ENCODE peak calls at places on chromosomes 16 and 17, in ten cellular contexts. I is endothelial cell of umbilical vein; A is GM12865; Z is tibial artery; H is mammary epithelial cell; M is GM10248; P is neural progenitor cell; T is BE2C; D is activated CD8-positive, alpha-beta T cell treated with anti-CD3 and anti-CD28 coated beads for 36 hours; L is IMR-90. Q is an unnamed sample.

GRCh38 chr16:19746561-19746960 is 28.5 kb downstream of the IQCK start:
- DNase-seq in L (no peak), I (peak), P (peak), D (no peak), T (peak), M (no peak), A (no peak), H (no peak), Z (no peak), Q (no peak)

GRCh38 chr16:83983491-83983890 is 15.4 kb downstream of the NECAB2 start:
- DNase-seq in L (no peak), I (no peak), H (no peak), Z (no peak), M (no peak), D (no peak), T (no peak), P (no peak), A (no peak), Q (no peak)

GRCh38 chr17:28008526-28008925 is 34.0 kb upstream of the NLK start:
- DNase-seq in D (peak), M (no peak), L (peak), Z (no peak), H (peak), T (no peak), A (peak), P (peak), I (peak), Q (peak)

GRCh38 chr16:64290461-64290860 is 831.4 kb downstream of the CDH11 start:
- DNase-seq in I (no peak), P (no peak), A (no peak), L (no peak), H (no peak), T (no peak), Z (no peak), M (no peak), D (no peak), Q (no peak)

GRCh38 chr17:56810846-56811775 is 22.6 kb downstream of the C17orf67 start:
- DNase-seq in A (no peak), D (no peak), P (peak), M (no peak), Z (no peak), I (no peak), H (no peak), T (no peak), L (no peak), Q (no peak)

GRCh38 chr17:22310717-22311686 is 618.7 kb downstream of the KCNJ18 start:
- DNase-seq in Z (no peak), L (no peak), A (no peak), D (no peak), H (no peak), M (no peak), P (no peak), T (peak), I (no peak), Q (no peak)

GRCh38 chr17:45888392-45888791 is 6.0 kb upstream of the MAPT start:
- DNase-seq in Z (no peak), L (no peak), A (no peak), T (no peak), P (no peak), M (no peak), H (no peak), I (no peak), D (peak), Q (no peak)

GRCh38 chr17:44451016-44451415 is 52.2 kb downstream of the GPATCH8 start:
- DNase-seq in I (no peak), P (no peak), A (no peak), T (no peak), D (no peak), H (peak), L (no peak), M (no peak), Z (no peak), Q (no peak)

GRCh38 chr17:73292031-73292531 is 19.7 kb downstream of the CDC42EP4 start:
- DNase-seq in L (peak), T (no peak), D (no peak), M (no peak), P (no peak), I (peak), H (peak), Z (peak), A (no peak), Q (peak)

GRCh38 chr17:50763716-50764450 is 3.4 kb downstream of the ANKRD40CL start:
- DNase-seq in M (no peak), Z (no peak), A (no peak), L (no peak), I (no peak), T (no peak), H (no peak), D (no peak), P (no peak), Q (no peak)

GRCh38 chr16:86476956-86477530 is 33.3 kb upstream of the FOXF1 start:
- DNase-seq in T (no peak), P (no peak), I (peak), Z (no peak), L (no peak), A (no peak), M (no peak), D (no peak), H (no peak), Q (no peak)

GRCh38 chr17:7224661-7225111 is 4.9 kb downstream of the ACADVL start:
- DNase-seq in A (no peak), L (no peak), I (no peak), H (no peak), T (no peak), Z (no peak), M (no peak), D (no peak), P (no peak), Q (no peak)

GRCh38 chr16:18059089-18059488 is 277.4 kb downstream of the NPIPA8 start:
- DNase-seq in M (no peak), D (no peak), A (no peak), P (no peak), I (no peak), Z (no peak), H (no peak), T (no peak), L (no peak), Q (no peak)

GRCh38 chr17:7014995-7015586 is 2.7 kb downstream of the RNASEK start:
- DNase-seq in I (no peak), A (peak), T (no peak), D (peak), P (peak), Z (no peak), M (peak), L (peak), H (peak), Q (peak)

GRCh38 chr17:43069368-43069898 is 44.4 kb downstream of the RND2 start:
- DNase-seq in D (no peak), H (no peak), A (no peak), Z (no peak), P (no peak), M (no peak), T (no peak), I (no peak), L (no peak), Q (no peak)

GRCh38 chr17:67217446-67217845 is 27.6 kb downstream of the HELZ start:
- DNase-seq in Z (no peak), P (no peak), D (no peak), A (no peak), T (no peak), H (no peak), I (no peak), M (no peak), L (no peak), Q (no peak)

GRCh38 chr17:17782425-17783120 is 54.2 kb downstream of the SREBF1 start:
- DNase-seq in L (no peak), T (no peak), I (no peak), D (peak), Z (no peak), A (peak), M (peak), P (peak), H (no peak), Q (no peak)

GRCh38 chr17:17784599-17785264 is 52.1 kb downstream of the SREBF1 start:
- DNase-seq in A (peak), M (no peak), P (peak), I (no peak), L (no peak), Z (no peak), D (peak), H (no peak), T (peak), Q (no peak)

GRCh38 chr17:17781591-17782424 is 55.0 kb downstream of the SREBF1 start:
- DNase-seq in T (peak), H (no peak), M (peak), L (peak), Z (peak), A (no peak), I (peak), P (peak), D (peak), Q (peak)

GRCh38 chr17:17783825-17784598 is 52.8 kb downstream of the SREBF1 start:
- DNase-seq in Z (peak), H (no peak), I (peak), T (peak), L (no peak), A (peak), P (peak), M (no peak), D (peak), Q (no peak)

DNA sequence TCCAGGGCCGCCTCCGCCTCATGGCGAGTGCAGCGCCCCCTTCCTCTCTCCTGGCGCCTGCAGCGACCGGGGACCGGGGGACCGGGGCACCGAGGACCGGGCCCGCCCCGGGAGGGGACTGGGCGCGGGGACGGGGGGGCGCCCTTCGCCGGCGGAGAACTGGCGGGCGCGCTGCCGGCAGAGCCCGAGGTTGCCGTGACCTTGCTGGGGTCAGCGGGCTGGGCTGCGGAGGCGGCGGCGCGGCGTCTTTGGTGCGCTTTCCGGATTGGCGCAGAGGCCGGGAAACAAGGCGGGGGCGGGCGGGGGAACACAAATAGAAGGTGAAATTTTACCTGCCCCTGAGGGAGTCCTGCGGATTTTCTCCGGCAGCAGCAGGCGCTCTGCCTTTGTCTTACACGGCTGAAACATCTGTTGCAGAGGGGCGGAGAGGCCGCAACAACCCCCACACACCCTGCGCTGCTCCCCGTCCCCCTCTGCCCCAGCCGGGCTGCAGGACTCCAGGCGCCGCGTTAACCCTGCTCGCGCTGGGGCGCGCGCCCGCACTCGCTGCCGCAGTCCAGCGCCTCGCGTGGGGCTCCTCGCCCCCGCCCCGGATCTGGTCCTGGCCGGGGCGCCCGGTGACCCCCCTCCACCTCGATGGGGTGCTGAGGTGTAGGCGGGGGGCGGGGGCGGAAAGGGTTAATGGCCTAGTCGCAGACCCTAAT is 53.5 kb downstream of the SREBF1 start:
- DNase-seq in L (no peak), T (peak), A (peak), D (peak), I (peak), M (peak), H (peak), P (peak), Z (no peak), Q (no peak)
- TF ChIP-seq CTCF in L (no peak), T (peak), A (peak), D (peak), I (no peak), M (peak), H (peak), P (peak), Z (no peak), Q (peak)

GRCh38 chr16:15778999-15779614 is 77.7 kb downstream of the MYH11 start:
- DNase-seq in A (no peak), Z (no peak), L (no peak), D (no peak), I (no peak), H (no peak), P (no peak), T (no peak), M (no peak), Q (no peak)

GRCh38 chr16:15776572-15776971 is 80.3 kb downstream of the MYH11 start:
- DNase-seq in I (no peak), D (no peak), A (no peak), T (no peak), M (no peak), L (no peak), P (no peak), Z (no peak), H (no peak), Q (no peak)

GRCh38 chr16:15775663-15776304 is 81.0 kb downstream of the MYH11 start:
- DNase-seq in M (no peak), I (no peak), L (peak), A (no peak), D (no peak), P (no peak), H (peak), Z (no peak), T (no peak), Q (peak)

GRCh38 chr16:15778204-15778743 is 78.6 kb downstream of the MYH11 start:
- DNase-seq in L (no peak), D (no peak), Z (no peak), T (no peak), I (no peak), M (no peak), P (no peak), H (no peak), A (no peak), Q (no peak)

GRCh38 chr16:15777533-15778203 is 79.2 kb downstream of the MYH11 start:
- DNase-seq in T (peak), P (peak), Z (no peak), I (peak), H (peak), M (peak), A (peak), L (peak), D (peak), Q (peak)
- TF ChIP-seq CTCF in T (peak), P (peak), Z (no peak), I (peak), H (peak), M (peak), A (peak), L (peak), D (peak), Q (peak)

GRCh38 chr16:52861614-52862022 is 191.1 kb downstream of the CHD9NB start:
- DNase-seq in A (no peak), D (no peak), H (peak), T (peak), L (no peak), P (peak), M (no peak), I (no peak), Z (no peak), Q (no peak)
- TF ChIP-seq CTCF in A (no peak), D (no peak), H (peak), T (peak), L (peak), P (peak), M (no peak), I (no peak), Z (no peak), Q (peak)

DNA sequence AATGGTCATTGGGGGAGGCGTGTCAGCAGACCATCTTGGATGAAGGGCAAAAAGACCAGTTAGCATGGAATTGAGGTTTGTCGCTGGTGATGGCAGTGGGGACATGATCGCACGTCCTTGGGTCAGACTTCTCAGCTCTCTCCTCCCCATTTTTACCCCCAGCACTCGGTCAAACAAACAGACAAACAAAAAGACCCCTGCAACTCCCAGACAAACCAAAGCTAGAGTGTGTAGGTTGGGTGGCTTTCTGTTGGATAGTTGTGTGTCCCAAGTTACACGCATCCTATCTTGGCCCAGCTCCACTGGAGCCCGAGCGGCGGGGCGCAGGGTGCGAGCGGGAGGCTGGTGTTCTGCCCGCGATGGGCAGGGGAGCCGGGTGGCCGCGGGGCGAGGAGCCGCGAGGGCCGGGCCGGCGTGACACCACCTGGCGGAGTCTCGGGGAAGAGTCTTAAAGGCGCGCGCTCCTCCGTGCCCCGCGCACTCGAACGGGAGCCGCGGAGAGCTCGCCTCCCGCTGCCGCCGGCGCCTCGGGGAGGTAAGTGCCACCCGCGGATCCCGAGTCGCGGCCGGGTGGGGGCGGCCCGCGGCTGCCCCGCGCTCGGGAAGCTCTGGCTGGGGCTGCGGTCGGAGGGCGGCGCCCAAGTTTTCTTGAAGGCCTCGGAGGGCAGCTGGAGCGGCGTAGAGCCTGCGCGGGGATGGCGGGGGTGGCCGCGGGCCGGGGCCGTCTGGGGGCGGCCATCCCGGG is 18.5 kb upstream of the NTN1 start:
- DNase-seq in I (no peak), M (peak), D (peak), L (no peak), P (peak), A (peak), T (no peak), H (peak), Z (no peak), Q (no peak)
- TF ChIP-seq CTCF in I (no peak), M (peak), D (peak), L (no peak), P (peak), A (peak), T (no peak), H (no peak), Z (peak), Q (no peak)

DNA sequence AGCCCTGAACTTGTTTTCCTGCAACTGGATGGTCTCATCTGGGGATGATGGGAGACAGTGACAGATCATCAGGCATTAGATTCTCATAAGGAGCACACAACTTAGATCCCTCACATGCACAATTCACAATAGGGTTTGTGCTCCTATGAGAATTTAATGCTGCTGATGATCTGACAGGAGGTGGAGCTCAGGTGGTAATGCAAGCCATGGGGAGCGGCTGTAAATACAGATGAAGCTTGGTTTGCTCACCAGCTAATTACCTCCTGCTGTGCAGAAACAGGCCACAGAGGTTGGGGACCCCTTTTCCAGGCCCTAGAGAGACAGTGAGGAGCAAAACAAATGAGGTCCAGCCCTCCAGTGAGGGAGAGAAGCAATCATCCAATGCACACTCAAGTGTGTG is 168.6 kb downstream of the RGS9 start:
- DNase-seq in D (no peak), H (no peak), M (no peak), L (no peak), Z (no peak), T (no peak), I (no peak), P (no peak), A (no peak), Q (no peak)
- TF ChIP-seq CTCF in D (no peak), H (no peak), M (no peak), L (no peak), Z (no peak), T (no peak), I (no peak), P (no peak), A (no peak), Q (no peak)

DNA sequence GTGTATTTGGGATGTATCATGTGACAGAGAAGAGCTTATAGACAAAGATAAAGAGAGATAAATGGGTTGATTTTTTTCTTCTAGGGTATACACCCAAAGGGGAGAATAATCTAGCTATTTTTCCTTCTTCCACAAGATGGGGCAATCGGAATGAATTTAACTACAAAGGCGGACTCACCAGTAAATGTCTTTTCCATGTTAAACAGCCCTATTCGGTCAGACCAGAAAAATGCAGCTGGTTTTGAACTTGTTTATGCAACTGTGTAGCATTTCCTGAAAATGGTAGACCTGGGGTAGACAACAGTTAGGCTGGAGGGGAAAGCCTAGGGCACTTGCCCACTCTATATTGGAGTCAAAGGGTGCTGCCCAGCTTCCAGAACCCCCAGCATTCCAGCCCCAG is 477.1 kb downstream of the TOX3 start:
- DNase-seq in A (no peak), M (no peak), I (no peak), T (no peak), P (peak), D (no peak), Z (no peak), L (peak), H (peak), Q (peak)
- TF ChIP-seq CTCF in A (no peak), M (no peak), I (no peak), T (peak), P (peak), D (no peak), Z (no peak), L (peak), H (peak), Q (peak)

DNA sequence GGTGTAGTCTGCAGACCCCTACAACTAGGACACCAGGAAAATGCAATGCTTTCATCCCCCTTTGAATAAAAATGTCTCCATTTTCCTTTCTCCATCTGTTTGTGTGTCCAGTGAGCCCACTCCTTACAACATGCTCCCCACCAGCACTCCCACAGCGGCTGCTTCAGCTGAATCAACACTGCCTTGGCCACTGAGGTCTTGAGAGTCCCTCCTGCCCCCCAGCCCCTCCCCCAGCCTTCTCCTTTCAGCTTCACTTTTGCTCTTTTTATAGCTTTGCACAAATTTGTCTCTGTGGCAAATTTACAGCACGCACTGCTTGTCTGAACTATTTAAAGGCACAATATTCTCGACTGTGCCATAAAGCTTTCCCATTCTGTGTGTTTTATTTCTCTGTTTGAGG is 579.4 kb downstream of the TOX3 start:
- DNase-seq in P (no peak), L (no peak), Z (no peak), I (no peak), A (no peak), H (no peak), T (no peak), M (no peak), D (no peak), Q (no peak)
- TF ChIP-seq CTCF in P (no peak), L (no peak), Z (no peak), I (no peak), A (no peak), H (no peak), T (no peak), M (no peak), D (no peak), Q (no peak)

DNA sequence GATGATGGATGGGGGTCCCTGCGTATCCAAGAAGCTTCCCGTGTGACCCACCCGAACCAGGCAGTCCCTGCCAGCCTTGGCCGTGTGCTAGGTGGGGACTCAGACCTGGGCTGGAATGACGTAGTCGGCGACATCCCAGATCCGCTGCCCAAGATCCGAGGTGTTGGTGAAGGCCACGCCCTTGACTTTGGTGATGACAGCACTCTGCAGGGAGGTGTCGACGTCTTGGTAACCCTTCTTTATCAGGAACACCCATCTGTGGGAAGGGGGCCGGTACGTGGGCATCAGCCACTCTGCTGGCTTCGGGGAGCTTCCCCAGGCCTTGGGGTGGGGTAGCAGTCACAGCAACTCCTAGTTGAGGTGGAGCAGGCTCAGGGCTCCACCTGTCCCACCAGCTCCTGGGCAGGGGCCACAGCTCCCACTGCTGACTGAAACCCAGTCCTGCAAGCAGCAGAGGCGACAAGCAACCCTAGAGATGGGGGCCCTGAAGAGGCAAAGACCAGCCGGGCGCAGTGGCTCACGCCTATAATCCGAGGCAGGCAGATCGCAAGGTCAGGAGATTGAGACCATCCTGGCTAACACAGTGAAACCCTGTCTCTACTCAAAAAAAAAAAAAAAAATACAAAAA is 4.3 kb downstream of the P2RX5 start:
- DNase-seq in M (no peak), I (no peak), Z (no peak), T (no peak), P (no peak), A (no peak), D (no peak), H (no peak), L (no peak), Q (no peak)
- TF ChIP-seq CTCF in M (peak), I (no peak), Z (no peak), T (no peak), P (no peak), A (peak), D (no peak), H (peak), L (no peak), Q (no peak)

Q was measured in HFFc6.